ENCODE peak calls at places on chromosome 17, in seven cellular contexts. A is H1, K is astrocyte, L is nephron progenitor cell, C is body of pancreas, S is mucosa of descending colon, F is PC-9. P is an unnamed sample.

GRCh38 chr17:32927724-32928526 is at the start of gene TMEM98:
- DNase-seq in A (no peak), K (no peak), L (peak), C (peak), S (peak), F (no peak), P (no peak)

GRCh38 chr17:56309897-56310296 is 156.6 kb downstream of the ANKFN1 start:
- DNase-seq in A (no peak), K (peak), L (no peak), C (no peak), S (no peak), F (no peak), P (no peak)

GRCh38 chr17:55264640-55265298 is at the start of gene HLF:
- DNase-seq in A (peak), K (peak), L (peak), C (peak), S (peak), F (no peak), P (peak)

GRCh38 chr17:36152639-36153120 is 23.8 kb downstream of the TBC1D3B start:
- DNase-seq in A (no peak), K (no peak), L (no peak), C (no peak), S (peak), F (no peak), P (no peak)

GRCh38 chr17:57875109-57876022 is 25.5 kb upstream of the MRPS23 start:
- DNase-seq in A (peak), K (peak), L (peak), C (peak), S (peak), F (peak), P (no peak)

GRCh38 chr17:72119963-72120877 is 600 bp upstream of the SOX9 start:
- DNase-seq in A (no peak), K (peak), L (peak), C (peak), S (peak), F (peak), P (no peak)

GRCh38 chr17:45144199-45145034 is 3.9 kb upstream of the HEXIM1 start:
- DNase-seq in A (no peak), K (no peak), L (no peak), C (peak), S (peak), F (no peak), P (no peak)

GRCh38 chr17:20896153-20896649 is 146.6 kb downstream of the USP22 start:
- DNase-seq in A (no peak), K (no peak), L (no peak), C (peak), S (no peak), F (no peak), P (no peak)

GRCh38 chr17:73436966-73437365 is 125.2 kb upstream of the CDC42EP4 start:
- DNase-seq in A (no peak), K (peak), L (no peak), C (no peak), S (no peak), F (no peak), P (no peak)

GRCh38 chr17:9465216-9465921 is 110.3 kb downstream of the STX8 start:
- DNase-seq in A (no peak), K (peak), L (no peak), C (no peak), S (no peak), F (no peak), P (no peak)
- TF ChIP-seq CTCF in A (no peak), K (no peak), L (no peak), C (no peak), S (no peak), F (no peak), P (no peak)

GRCh38 chr17:75739174-75739573 is 17.9 kb downstream of the ITGB4 start:
- DNase-seq in A (no peak), K (no peak), L (no peak), C (no peak), S (no peak), F (no peak), P (no peak)

GRCh38 chr17:75742337-75742736 is 21.1 kb downstream of the ITGB4 start:
- DNase-seq in A (no peak), K (no peak), L (no peak), C (no peak), S (no peak), F (no peak), P (no peak)

GRCh38 chr17:75740215-75740614 is 19.0 kb downstream of the ITGB4 start:
- DNase-seq in A (no peak), K (no peak), L (no peak), C (no peak), S (no peak), F (no peak), P (no peak)

GRCh38 chr17:75739801-75740200 is 18.5 kb downstream of the ITGB4 start:
- DNase-seq in A (no peak), K (no peak), L (no peak), C (no peak), S (no peak), F (no peak), P (no peak)

DNA sequence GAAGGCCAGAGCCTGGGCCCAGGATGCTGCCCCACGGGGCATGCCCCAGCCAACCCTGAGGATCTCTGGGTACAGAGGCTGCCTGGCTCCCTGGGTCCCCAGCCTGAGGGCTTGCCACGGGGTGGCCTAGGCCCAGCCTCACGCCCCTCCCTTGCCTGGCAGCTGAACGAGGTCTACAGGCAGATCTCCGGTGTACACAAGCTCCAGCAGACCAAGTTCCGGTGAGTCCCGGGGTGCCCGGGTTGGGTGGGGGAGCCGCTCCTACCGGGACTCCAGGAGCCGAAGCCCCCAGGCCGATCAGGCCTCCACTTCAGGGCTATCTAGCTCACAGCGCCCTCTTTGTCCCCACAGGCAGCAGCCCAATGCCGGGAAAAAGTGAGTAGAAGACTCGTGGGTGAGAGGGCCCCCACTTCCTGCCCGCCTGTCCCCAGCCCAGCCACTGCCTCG is 19.4 kb downstream of the ITGB4 start:
- DNase-seq in A (no peak), K (no peak), L (no peak), C (no peak), S (no peak), F (no peak), P (no peak)
- TF ChIP-seq CTCF in A (peak), K (no peak), L (no peak), C (no peak), S (no peak), F (no peak), P (no peak)

GRCh38 chr17:38504216-38504615 is 76.0 kb downstream of the ARHGAP23 start:
- DNase-seq in A (no peak), K (no peak), L (no peak), C (no peak), S (no peak), F (no peak), P (no peak)

GRCh38 chr17:38498353-38498752 is 70.1 kb downstream of the ARHGAP23 start:
- DNase-seq in A (no peak), K (no peak), L (no peak), C (no peak), S (no peak), F (no peak), P (no peak)
- TF ChIP-seq CTCF in A (peak), K (no peak), L (no peak), C (no peak), S (no peak), F (no peak), P (no peak)

GRCh38 chr17:71057448-71057847 is 888.1 kb downstream of the KCNJ2 start:
- DNase-seq in A (no peak), K (no peak), L (no peak), C (no peak), S (no peak), F (no peak), P (no peak)
- TF ChIP-seq CTCF in A (no peak), K (no peak), L (no peak), C (no peak), S (no peak), F (no peak), P (no peak)

DNA sequence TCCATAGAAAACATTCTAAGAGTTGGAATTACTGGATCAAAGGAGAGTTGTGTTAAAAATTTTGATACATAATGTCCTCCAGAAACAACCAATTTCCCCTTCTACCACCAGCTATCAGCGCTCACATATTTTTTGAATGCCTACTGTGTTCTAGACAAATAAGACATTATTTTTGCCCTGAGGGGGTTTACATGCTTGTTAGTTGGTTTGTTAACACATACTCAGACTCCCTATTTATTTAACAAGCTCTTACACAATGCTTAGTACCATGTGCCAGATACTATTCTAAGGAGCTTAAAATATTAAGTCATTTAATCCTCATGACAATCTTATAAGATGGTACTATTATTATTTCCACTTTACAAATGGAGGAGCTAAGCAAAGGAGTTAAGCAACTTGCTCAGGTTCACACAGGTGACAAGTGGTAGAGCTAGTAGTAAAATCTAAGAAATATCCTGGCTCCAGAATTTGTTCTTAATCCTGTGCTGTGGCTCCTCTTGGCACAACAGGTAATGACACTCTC is 194.2 kb downstream of the UTP18 start:
- DNase-seq in A (no peak), K (no peak), L (no peak), C (no peak), S (no peak), F (no peak), P (no peak)
- TF ChIP-seq CTCF in A (no peak), K (no peak), L (no peak), C (no peak), S (no peak), F (no peak), P (no peak)

DNA sequence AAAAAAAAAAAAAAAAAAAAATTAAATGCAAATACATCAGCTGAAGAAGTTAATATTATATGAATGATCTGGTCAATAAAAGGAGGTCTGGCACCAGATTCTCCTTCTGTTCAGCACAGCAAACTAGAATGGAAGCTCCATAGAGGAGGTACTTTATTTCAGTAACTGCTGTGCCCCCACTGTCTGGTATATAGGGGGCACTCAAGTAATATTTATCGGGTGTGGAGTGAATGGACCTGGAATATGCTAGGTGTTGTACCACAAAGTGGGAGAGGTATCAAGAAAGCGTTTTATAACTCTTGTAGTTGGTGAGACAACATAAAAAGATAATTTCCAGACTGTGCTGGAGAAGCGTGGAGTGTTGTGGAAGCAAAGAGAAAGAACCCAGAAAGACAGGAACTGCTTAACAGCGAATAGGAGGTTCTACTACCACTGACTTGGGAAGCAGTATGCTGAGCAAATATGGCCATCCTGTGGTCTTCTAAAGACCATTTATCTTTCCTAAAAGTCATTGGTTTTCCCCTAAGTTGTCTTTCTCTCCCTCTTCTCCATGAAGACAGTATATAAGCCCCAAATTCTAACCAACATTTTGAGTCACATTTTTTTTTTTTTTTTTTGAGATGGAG is 12.2 kb upstream of the PRKCA start:
- DNase-seq in A (no peak), K (no peak), L (no peak), C (no peak), S (no peak), F (no peak), P (no peak)
- TF ChIP-seq CTCF in A (peak), K (no peak), L (no peak), C (no peak), S (no peak), F (no peak), P (no peak)

GRCh38 chr17:7573324-7574080 is 5.9 kb upstream of the CD68 start:
- DNase-seq in A (no peak), K (peak), L (peak), C (peak), S (peak), F (peak), P (peak)

GRCh38 chr17:7576432-7576937 is 3.0 kb upstream of the CD68 start:
- DNase-seq in A (no peak), K (no peak), L (no peak), C (no peak), S (peak), F (no peak), P (no peak)

GRCh38 chr17:7575959-7576358 is 3.5 kb upstream of the CD68 start:
- DNase-seq in A (no peak), K (no peak), L (no peak), C (no peak), S (no peak), F (no peak), P (no peak)

GRCh38 chr17:7574176-7574953 is 5.1 kb upstream of the CD68 start:
- DNase-seq in A (no peak), K (no peak), L (no peak), C (no peak), S (peak), F (no peak), P (no peak)

DNA sequence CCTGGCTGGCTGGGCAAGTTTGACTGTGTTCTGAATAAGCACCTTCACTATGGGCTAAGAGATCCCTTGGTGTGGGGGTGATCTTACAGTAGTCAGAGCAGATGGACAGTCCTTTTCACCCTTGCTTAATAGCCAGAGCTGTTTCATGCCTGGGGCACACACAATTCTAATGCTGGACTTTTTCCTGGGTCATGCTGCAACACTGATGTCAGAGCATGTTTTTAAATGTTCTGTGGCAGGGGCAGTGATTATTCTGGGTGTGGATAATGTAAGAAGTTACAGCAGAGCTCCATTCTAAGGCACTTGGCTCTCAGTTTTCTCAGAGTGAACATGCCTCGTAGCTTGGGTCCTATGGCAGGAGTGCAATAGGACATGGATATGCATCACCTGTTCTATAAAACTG is 4.0 kb upstream of the CD68 start:
- DNase-seq in A (no peak), K (no peak), L (no peak), C (no peak), S (no peak), F (no peak), P (no peak)
- TF ChIP-seq CTCF in A (no peak), K (no peak), L (no peak), C (no peak), S (no peak), F (no peak), P (no peak)

DNA sequence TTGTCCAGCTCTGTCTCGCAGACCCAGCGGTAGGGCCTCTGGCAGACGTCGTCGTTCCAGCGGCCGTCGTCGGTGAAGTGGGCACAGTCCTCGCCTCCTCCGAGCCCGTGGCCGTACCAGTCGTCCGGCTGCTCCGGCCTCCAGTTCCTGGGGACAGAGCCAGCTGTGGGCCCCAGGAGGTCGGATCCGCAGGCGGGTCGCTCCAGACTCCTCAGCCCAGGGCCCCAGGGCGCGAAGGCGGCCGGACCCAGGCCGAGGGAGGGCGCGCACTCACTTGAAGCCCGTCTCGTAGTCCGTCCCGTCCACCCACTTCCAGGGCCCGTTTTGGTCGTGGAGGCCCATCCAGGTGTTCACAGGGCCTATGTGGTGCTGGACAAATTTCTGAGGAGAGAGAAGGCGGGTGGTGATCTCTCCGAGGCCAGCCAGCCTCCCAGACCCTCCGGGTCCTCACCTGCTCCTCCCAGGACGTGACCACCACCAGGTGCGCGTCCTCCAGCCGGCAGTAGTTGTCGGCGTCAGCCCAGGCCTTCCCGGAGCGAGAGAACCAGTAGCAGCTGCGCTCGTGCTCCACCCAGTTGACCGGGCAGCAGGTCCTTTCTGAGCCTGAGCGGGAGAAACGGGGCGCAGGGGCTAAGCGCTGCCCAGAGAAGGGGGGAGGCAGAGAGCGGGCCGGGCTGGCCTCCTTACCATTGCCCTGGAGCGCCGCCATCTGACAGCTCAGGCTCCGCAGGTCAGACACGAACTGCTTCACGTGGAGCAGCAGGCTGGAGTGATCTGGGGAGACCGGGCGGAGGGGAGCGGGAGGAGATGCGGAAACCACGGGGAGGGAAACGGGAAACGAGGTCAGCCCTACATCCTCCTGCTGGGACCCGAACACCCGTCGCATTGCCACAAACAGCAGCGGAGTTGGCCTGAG is 5.2 kb downstream of the ASGR1 start:
- DNase-seq in A (peak), K (peak), L (peak), C (peak), S (peak), F (no peak), P (peak)
- TF ChIP-seq CTCF in A (peak), K (no peak), L (no peak), C (no peak), S (no peak), F (no peak), P (no peak)

GRCh38 chr17:39867084-39867890 is 715 bp upstream of the ZPBP2 start:
- DNase-seq in A (no peak), K (no peak), L (no peak), C (no peak), S (no peak), F (no peak), P (no peak)

GRCh38 chr17:39867891-39868553 is at the start of gene ZPBP2:
- DNase-seq in A (no peak), K (no peak), L (no peak), C (no peak), S (peak), F (no peak), P (no peak)

GRCh38 chr17:39868554-39868942 is 546 bp downstream of the ZPBP2 start:
- DNase-seq in A (no peak), K (no peak), L (no peak), C (no peak), S (no peak), F (no peak), P (no peak)

GRCh38 chr17:39870776-39871175 is 2.8 kb downstream of the ZPBP2 start:
- DNase-seq in A (no peak), K (no peak), L (no peak), C (no peak), S (no peak), F (no peak), P (no peak)

GRCh38 chr17:39872700-39873099 is 4.7 kb downstream of the ZPBP2 start:
- DNase-seq in A (no peak), K (peak), L (no peak), C (no peak), S (no peak), F (no peak), P (no peak)
- TF ChIP-seq CTCF in A (no peak), K (peak), L (no peak), C (no peak), S (no peak), F (no peak), P (peak)

DNA sequence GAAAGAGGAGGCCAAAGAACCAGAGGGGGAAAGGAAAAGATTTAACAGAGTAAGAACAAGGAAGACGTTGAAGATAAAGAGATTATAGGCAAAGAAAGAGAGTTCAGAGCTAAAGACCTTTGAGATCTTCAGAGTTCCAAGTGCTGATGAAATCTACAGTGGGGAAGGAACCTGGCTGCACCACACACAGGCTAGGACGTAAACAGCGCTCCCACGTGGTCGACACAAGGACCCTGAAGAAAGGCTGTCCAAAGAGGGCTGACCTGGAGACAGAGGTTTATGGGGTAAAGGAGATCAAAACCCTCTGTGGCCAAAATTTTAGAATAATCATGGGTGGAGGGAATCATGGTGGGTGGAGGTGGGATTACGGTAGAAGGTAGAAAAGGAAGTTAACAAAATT is 121.6 kb downstream of the PMP22 start:
- DNase-seq in A (no peak), K (no peak), L (no peak), C (no peak), S (no peak), F (no peak), P (no peak)
- TF ChIP-seq CTCF in A (peak), K (no peak), L (no peak), C (no peak), S (no peak), F (no peak), P (no peak)